ENCODE peak calls at places on chromosomes 12 and 14, in five cellular contexts. Q is trophoblast cell, R is H9, N is mesenchymal stem cell, K is H1. A is an unnamed sample.

GRCh38 chr12:32454075-32454474 is 54.7 kb downstream of the FGD4 start:
- DNase-seq in Q (no peak), R (no peak), N (peak), K (peak), A (peak)

GRCh38 chr14:95143813-95144620 is 13.3 kb downstream of the DICER1 start:
- DNase-seq in Q (no peak), R (no peak), N (no peak), K (no peak), A (no peak)

GRCh38 chr12:78887444-78887843 is 22.9 kb downstream of the SYT1 start:
- DNase-seq in Q (no peak), R (no peak), N (no peak), K (no peak), A (no peak)

GRCh38 chr14:22491683-22492483 is 97.1 kb downstream of the DAD1 start:
- DNase-seq in Q (no peak), R (no peak), N (no peak), K (no peak), A (no peak)

GRCh38 chr12:27213304-27213703 is 30.8 kb upstream of the STK38L start:
- DNase-seq in Q (no peak), R (no peak), N (no peak), K (no peak), A (no peak)

GRCh38 chr14:101735453-101735852 is 26.1 kb upstream of the PPP2R5C start:
- DNase-seq in Q (no peak), R (no peak), N (no peak), K (no peak), A (no peak)

GRCh38 chr12:8590842-8591545 is 21.7 kb downstream of the AICDA start:
- DNase-seq in Q (peak), R (no peak), N (no peak), K (no peak), A (no peak)

GRCh38 chr12:23921099-23921846 is 28.2 kb downstream of the SOX5 start:
- DNase-seq in Q (no peak), R (no peak), N (no peak), K (no peak), A (no peak)

GRCh38 chr12:124680863-124681778 is 113.7 kb upstream of the NCOR2 start:
- DNase-seq in Q (peak), R (peak), N (peak), K (peak), A (peak)

GRCh38 chr14:106586098-106586704 is 1059.8 kb downstream of the TMEM121 start:
- DNase-seq in Q (no peak), R (no peak), N (no peak), K (no peak), A (no peak)

GRCh38 chr14:32472512-32473472 is 143.7 kb downstream of the AKAP6 start:
- DNase-seq in Q (no peak), R (no peak), N (peak), K (no peak), A (no peak)

GRCh38 chr12:10584415-10584814 is 29.0 kb downstream of the MAGOHB start:
- DNase-seq in Q (no peak), R (no peak), N (no peak), K (no peak), A (no peak)

GRCh38 chr14:51680031-51680430 is 28.3 kb downstream of the FRMD6 start:
- DNase-seq in Q (no peak), R (no peak), N (peak), K (no peak), A (no peak)
- H2BK12ac ChIP-seq in Q (no peak), R (no peak), N (no peak), K (no peak), A (no peak)

DNA sequence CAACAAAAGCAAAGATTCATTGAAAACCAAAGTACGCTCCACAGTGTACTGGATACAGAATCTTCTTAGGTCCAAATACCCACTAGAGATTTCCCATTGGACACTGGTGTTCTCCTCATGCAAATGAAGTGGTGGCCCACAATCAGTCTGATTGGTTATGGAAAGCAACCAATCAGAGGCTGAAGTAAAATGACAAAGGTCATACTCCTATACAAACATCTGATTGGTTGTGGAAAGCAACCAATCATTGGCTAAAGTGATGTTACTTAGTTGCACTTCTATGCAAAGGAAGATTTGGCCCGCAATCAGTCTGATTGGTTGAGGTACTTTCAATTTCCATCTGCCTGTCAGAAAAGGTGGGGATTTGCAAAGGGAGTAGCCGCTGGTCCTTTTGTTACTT is 1.3 kb upstream of the WASHC3 start:
- DNase-seq in Q (no peak), R (no peak), N (no peak), K (no peak), A (no peak)
- H2BK12ac ChIP-seq in Q (no peak), R (no peak), N (no peak), K (no peak), A (no peak)

DNA sequence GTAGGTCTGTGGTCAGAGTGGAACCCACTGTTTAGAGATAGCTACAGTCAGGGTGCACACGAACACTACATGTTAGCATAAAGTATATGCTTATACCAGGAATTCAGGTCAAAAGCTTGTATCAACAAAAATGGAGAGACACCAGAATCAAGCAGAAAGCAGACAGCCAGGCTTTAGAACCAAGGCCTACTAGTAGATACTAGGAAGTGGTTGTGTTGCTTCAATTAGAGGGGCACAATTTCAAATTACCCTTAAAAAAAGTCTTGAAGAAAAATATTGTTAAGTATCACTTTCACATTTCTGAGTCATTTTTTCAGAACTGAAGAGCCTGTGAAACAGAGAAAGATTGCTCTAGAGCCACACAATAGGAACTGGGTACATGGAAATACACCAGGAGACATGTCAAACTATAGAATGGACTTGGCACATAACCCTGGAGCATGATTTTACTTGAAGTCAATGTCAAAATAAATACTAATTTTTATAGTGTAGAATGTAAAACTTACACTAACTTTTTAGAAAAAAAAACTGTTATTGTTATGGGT is 41.6 kb downstream of the LRRC9 start:
- DNase-seq in Q (no peak), R (no peak), N (no peak), K (no peak), A (no peak)
- H2BK12ac ChIP-seq in Q (no peak), R (no peak), N (no peak), K (no peak), A (no peak)

DNA sequence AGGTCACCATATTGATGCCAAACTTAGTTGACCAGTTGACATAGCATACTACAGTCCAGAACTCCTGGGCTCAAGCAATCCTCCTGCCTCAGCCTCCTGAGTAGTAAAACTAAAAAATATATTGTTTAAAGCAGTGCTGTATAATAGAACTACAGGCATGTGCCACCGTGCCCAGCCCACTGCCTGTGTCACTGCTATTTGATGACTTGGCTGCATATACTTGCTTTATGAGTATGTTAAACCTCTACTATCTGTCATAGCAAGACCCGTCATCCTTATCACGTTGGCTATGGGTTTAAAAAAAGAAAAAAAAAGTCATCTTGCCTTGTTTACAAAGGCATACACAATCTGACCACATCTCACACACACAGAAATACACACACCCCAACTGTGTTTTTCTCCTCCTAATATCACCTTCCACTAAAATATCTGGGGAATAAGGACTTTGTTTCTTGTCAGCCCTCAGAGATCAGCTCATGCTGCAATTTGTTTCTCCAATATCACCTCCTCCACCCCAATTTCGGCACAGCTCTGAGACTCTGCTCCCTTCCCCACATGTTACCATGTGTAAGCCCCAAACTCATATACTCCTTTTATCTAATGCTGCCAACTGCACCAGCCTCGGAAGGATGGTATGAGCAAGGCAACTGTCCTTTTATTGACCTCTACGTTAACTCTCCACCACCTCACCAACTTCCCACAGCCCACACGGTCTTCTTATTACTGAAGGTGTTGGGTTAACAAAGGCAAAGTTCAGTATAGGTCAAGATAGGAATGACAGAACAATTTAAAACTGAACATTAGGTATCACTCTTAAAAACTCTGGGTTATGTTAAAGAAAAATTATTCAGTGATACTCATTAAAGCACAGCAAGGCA is 833 bp upstream of the TMPRSS12 start:
- DNase-seq in Q (peak), R (no peak), N (no peak), K (no peak), A (no peak)
- H2BK12ac ChIP-seq in Q (peak), R (no peak), N (no peak), K (no peak), A (no peak)

GRCh38 chr12:112602150-112602549 is 183.4 kb downstream of the PTPN11 start:
- DNase-seq in Q (no peak), R (peak), N (no peak), K (peak), A (peak)

GRCh38 chr12:112607427-112607826 is 184.1 kb upstream of the RPH3A start:
- DNase-seq in Q (no peak), R (no peak), N (no peak), K (no peak), A (no peak)

GRCh38 chr12:112606611-112607366 is 184.8 kb upstream of the RPH3A start:
- DNase-seq in Q (no peak), R (peak), N (no peak), K (no peak), A (no peak)
- H2BK12ac ChIP-seq in Q (no peak), R (no peak), N (no peak), K (no peak), A (no peak)

GRCh38 chr12:6424008-6424347 is 20.8 kb upstream of the CD27 start:
- DNase-seq in Q (no peak), R (no peak), N (no peak), K (no peak), A (no peak)

GRCh38 chr12:6424848-6425247 is 19.9 kb upstream of the CD27 start:
- DNase-seq in Q (no peak), R (no peak), N (no peak), K (no peak), A (no peak)

GRCh38 chr12:6423267-6424007 is 21.3 kb upstream of the CD27 start:
- DNase-seq in Q (peak), R (peak), N (peak), K (peak), A (peak)

GRCh38 chr12:6426882-6427671 is 17.7 kb upstream of the CD27 start:
- DNase-seq in Q (no peak), R (no peak), N (no peak), K (no peak), A (no peak)

DNA sequence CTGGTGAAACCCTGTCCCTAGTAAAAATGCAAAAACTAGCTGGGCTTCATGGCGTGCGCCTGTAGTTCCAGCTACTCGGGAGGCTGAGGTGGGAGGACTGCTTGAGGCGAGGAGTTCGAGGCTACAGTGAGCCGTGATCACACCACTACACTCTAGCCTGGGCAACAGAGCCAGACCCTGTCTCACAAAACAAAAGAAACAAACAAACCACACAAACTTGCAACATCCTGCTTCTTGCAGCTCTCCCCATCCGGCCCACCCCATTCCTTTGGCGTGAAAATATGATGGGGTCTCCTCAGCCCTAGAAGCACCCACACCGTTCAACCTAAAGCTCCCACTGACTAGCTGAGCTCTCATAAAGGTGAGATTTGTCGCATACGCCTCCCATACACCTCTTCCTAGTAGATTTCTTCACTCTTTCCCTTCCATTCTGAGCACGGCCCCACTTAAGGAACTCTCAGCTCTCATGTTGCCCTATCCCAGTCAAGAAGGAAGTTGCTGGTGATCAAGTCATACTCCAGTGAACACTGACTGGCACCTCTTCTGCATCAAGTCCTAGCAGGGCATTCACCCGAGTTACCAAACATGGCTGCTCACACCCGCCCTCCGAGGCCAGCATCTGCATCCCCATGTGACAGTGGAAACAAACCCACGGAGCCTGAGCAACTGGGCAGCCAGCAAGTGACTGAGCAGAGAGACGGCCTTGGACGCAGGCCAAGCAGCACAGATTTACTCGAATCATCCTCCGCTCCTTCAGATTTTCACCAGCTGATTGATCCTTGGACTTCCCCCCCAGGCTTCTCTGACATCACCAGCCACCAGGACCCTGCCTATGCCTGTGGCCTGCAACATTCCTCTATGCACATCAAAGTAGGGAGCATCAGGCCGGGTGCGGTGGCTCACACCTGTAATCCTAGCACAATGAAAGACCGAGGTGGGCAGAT is 18.9 kb upstream of the CD27 start:
- DNase-seq in Q (no peak), R (no peak), N (no peak), K (no peak), A (no peak)
- H2BK12ac ChIP-seq in Q (no peak), R (no peak), N (no peak), K (no peak), A (peak)